ENCODE peak calls at places on chromosomes 3 and 15, in seven cellular contexts. B is GM10248, O is HCT116, L is T-helper 9 cell, H is brain microvascular endothelial cell, U is WTC11, K is GM04504. Y is an unnamed sample.

GRCh38 chr15:81091889-81092558 is 42.0 kb upstream of the CFAP161 start:
- DNase-seq in B (no peak), O (peak), L (no peak), H (peak), U (no peak), K (peak), Y (peak)

GRCh38 chr3:9183811-9184463 is 65.5 kb downstream of the SRGAP3 start:
- DNase-seq in B (no peak), O (no peak), L (no peak), H (no peak), U (peak), K (no peak), Y (peak)

GRCh38 chr3:178304758-178305157 is 231.5 kb upstream of the KCNMB2 start:
- DNase-seq in B (no peak), O (no peak), L (no peak), H (peak), U (no peak), K (peak), Y (no peak)

GRCh38 chr3:99410789-99411311 is 227.5 kb upstream of the COL8A1 start:
- DNase-seq in B (no peak), O (no peak), L (no peak), H (peak), U (no peak), K (peak), Y (no peak)

GRCh38 chr3:184289426-184289938 is 9.6 kb upstream of the PSMD2 start:
- DNase-seq in B (peak), O (peak), L (peak), H (peak), U (peak), K (no peak), Y (peak)

GRCh38 chr15:64622410-64623260 is 152.8 kb downstream of the RBPMS2 start:
- DNase-seq in B (peak), O (no peak), L (peak), H (no peak), U (no peak), K (no peak), Y (no peak)

GRCh38 chr15:70995383-70995965 is 102.8 kb downstream of the LRRC49 start:
- DNase-seq in B (no peak), O (no peak), L (no peak), H (no peak), U (no peak), K (no peak), Y (no peak)

GRCh38 chr3:57110797-57111196 is 50.3 kb downstream of the SPATA12 start:
- DNase-seq in B (no peak), O (no peak), L (no peak), H (no peak), U (no peak), K (no peak), Y (no peak)

GRCh38 chr3:114660124-114660523 is 366.3 kb downstream of the TIGIT start:
- DNase-seq in B (no peak), O (no peak), L (no peak), H (peak), U (no peak), K (no peak), Y (peak)

GRCh38 chr3:72068621-72069020 is 283.7 kb upstream of the PROK2 start:
- DNase-seq in B (no peak), O (no peak), L (no peak), H (no peak), U (no peak), K (no peak), Y (no peak)

GRCh38 chr3:29099296-29099695 is 181.6 kb upstream of the RBMS3 start:
- DNase-seq in B (no peak), O (no peak), L (no peak), H (no peak), U (no peak), K (no peak), Y (no peak)

GRCh38 chr15:58087870-58088269 is 22.4 kb upstream of the ALDH1A2 start:
- DNase-seq in B (no peak), O (no peak), L (no peak), H (no peak), U (no peak), K (no peak), Y (no peak)

Y was measured in cerebellum.